ENCODE peak calls at places on chromosomes 11 and 22, in six cellular contexts. V is HCT116, B is K562, S is SK-N-SH, W is H1, A is GM12878. N is an unnamed sample.
A peak's percentile ranks its signal among the peaks of the same experiment; 100 is the strongest.

GRCh38 chr11:134656861-134657540 is 245.0 kb upstream of the B3GAT1 start:
- DNase-seq in V (no peak), B (no peak), S (no peak), W (no peak), A (no peak), N (peak; percentile 69)

GRCh38 chr11:132719684-132720083 is 812.6 kb downstream of the OPCML start:
- DNase-seq in V (no peak), B (no peak), S (no peak), W (no peak), A (no peak), N (no peak)

GRCh38 chr11:70191495-70192140 is 11.5 kb upstream of the FADD start:
- DNase-seq in V (peak; percentile 62), B (peak; percentile 89), S (peak; percentile 88), W (peak; percentile 59), A (no peak), N (peak; percentile 85)

GRCh38 chr11:63517156-63517555 is 11.3 kb downstream of the LGALS12 start:
- DNase-seq in V (no peak), B (no peak), S (no peak), W (no peak), A (no peak), N (no peak)

GRCh38 chr11:100612766-100613165 is 74.3 kb upstream of the ARHGAP42 start:
- DNase-seq in V (no peak), B (no peak), S (no peak), W (no peak), A (peak; percentile 2), N (no peak)

GRCh38 chr11:47980093-47980906 is at the start of gene PTPRJ:
- DNase-seq in V (no peak), B (peak; percentile 88), S (peak; percentile 90), W (no peak), A (no peak), N (peak; percentile 72)

GRCh38 chr11:108037636-108038035 is 28.9 kb downstream of the CUL5 start:
- DNase-seq in V (no peak), B (no peak), S (no peak), W (no peak), A (no peak), N (no peak)

GRCh38 chr11:61960532-61960931 is 6.9 kb downstream of the FTH1 start:
- DNase-seq in V (no peak), B (no peak), S (no peak), W (no peak), A (no peak), N (no peak)

GRCh38 chr22:25134028-25134427 is 65.6 kb upstream of the CRYBB3 start:
- DNase-seq in V (no peak), B (no peak), S (peak; percentile 47), W (no peak), A (no peak), N (peak; percentile 16)

GRCh38 chr11:47394322-47395224 is 13.8 kb upstream of the SLC39A13 start:
- DNase-seq in V (no peak), B (peak; percentile 67), S (no peak), W (no peak), A (no peak), N (no peak)

GRCh38 chr11:81989093-81989492 is 744.6 kb downstream of the FAM181B start:
- DNase-seq in V (no peak), B (no peak), S (no peak), W (no peak), A (no peak), N (no peak)

GRCh38 chr11:129950319-129951034 is 52.2 kb downstream of the PRDM10 start:
- DNase-seq in V (no peak), B (peak; percentile 27), S (no peak), W (no peak), A (no peak), N (no peak)

GRCh38 chr11:2558861-2559526 is 114.2 kb downstream of the KCNQ1 start:
- DNase-seq in V (no peak), B (no peak), S (no peak), W (no peak), A (no peak), N (no peak)

GRCh38 chr11:61022311-61023085 is 51.0 kb downstream of the CD6 start:
- DNase-seq in V (no peak), B (no peak), S (no peak), W (no peak), A (no peak), N (no peak)

GRCh38 chr22:19085233-19086043 is 36.8 kb downstream of the DGCR2 start:
- DNase-seq in V (no peak), B (no peak), S (peak; percentile 69), W (no peak), A (peak; percentile 43), N (peak; percentile 47)

GRCh38 chr11:128613300-128613995 is 26.1 kb upstream of the ETS1 start:
- DNase-seq in V (no peak), B (no peak), S (no peak), W (no peak), A (no peak), N (no peak)

GRCh38 chr22:43652845-43653244 is 159.3 kb downstream of the EFCAB6 start:
- DNase-seq in V (no peak), B (no peak), S (no peak), W (no peak), A (no peak), N (no peak)

GRCh38 chr22:24146791-24147353 is 34.4 kb upstream of the SUSD2 start:
- DNase-seq in V (no peak), B (no peak), S (peak; percentile 75), W (no peak), A (no peak), N (no peak)

GRCh38 chr11:112693781-112694180 is 267.4 kb upstream of the NCAM1 start:
- DNase-seq in V (no peak), B (no peak), S (no peak), W (no peak), A (no peak), N (no peak)

GRCh38 chr11:72918825-72919224 is 104.6 kb downstream of the ATG16L2 start:
- DNase-seq in V (no peak), B (no peak), S (no peak), W (no peak), A (no peak), N (no peak)

GRCh38 chr11:77473001-77473800 is 693 bp downstream of the PAK1 start:
- DNase-seq in V (no peak), B (peak; percentile 53), S (peak; percentile 78), W (no peak), A (no peak), N (peak; percentile 66)

GRCh38 chr11:27904358-27905055 is 203.4 kb downstream of the KIF18A start:
- DNase-seq in V (no peak), B (no peak), S (no peak), W (no peak), A (no peak), N (no peak)

GRCh38 chr11:74713686-74714085 is 17.5 kb downstream of the CHRDL2 start:
- DNase-seq in V (no peak), B (no peak), S (no peak), W (no peak), A (no peak), N (no peak)

GRCh38 chr22:32564170-32565001 is 89.8 kb downstream of the FBXO7 start:
- DNase-seq in V (no peak), B (no peak), S (no peak), W (no peak), A (no peak), N (no peak)

GRCh38 chr11:3959015-3959917 is 103.8 kb downstream of the STIM1 start:
- DNase-seq in V (no peak), B (peak; percentile 48), S (no peak), W (no peak), A (no peak), N (peak; percentile 13)

GRCh38 chr22:44941176-44941575 is 68.6 kb downstream of the PHF21B start:
- DNase-seq in V (no peak), B (no peak), S (no peak), W (no peak), A (no peak), N (no peak)

GRCh38 chr11:115501504-115501894 is 2.7 kb downstream of the CADM1 start:
- DNase-seq in V (no peak), B (no peak), S (no peak), W (no peak), A (no peak), N (no peak)

GRCh38 chr11:65593518-65594414 is 1.8 kb downstream of the KCNK7 start:
- DNase-seq in V (no peak), B (peak; percentile 46), S (peak; percentile 84), W (no peak), A (no peak), N (peak; percentile 88)

GRCh38 chr11:86765146-86765663 is 35.1 kb upstream of the PRSS23 start:
- DNase-seq in V (no peak), B (no peak), S (no peak), W (no peak), A (no peak), N (no peak)

DNA sequence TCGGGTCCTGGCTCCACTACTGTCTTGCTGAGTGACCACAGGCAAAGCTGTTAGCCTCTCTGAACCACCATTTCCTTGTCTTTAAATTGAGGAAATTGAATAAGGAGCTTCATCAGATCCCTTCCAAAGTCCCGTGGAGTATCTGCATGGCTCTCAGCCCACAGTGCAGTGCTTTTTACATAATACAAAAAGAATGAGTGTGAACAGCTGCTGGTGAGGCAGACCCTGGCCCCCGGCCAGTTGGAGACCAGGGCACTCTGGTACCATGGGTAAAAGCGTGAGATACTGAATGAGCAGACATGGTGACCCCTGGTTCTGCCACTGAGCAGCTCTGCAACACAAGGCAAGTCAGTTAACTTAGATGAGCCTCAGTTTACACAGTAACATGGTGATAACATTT is 86.8 kb downstream of the GALNT18 start:
- DNase-seq in V (no peak), B (no peak), S (no peak), W (no peak), A (no peak), N (no peak)
- TF ChIP-seq JUND in V (no peak), B (no peak), S (no peak), W (no peak), A (no peak), N (no peak)

GRCh38 chr11:111336582-111337256 is 38.4 kb downstream of the POU2AF3 start:
- DNase-seq in V (no peak), B (no peak), S (no peak), W (no peak), A (no peak), N (no peak)
- TF ChIP-seq JUND in V (no peak), B (no peak), S (no peak), W (no peak), A (no peak), N (no peak)

GRCh38 chr11:67271548-67272284 is 5.4 kb downstream of the GRK2 start:
- DNase-seq in V (no peak), B (no peak), S (no peak), W (no peak), A (peak; percentile 39), N (peak; percentile 73)
- TF ChIP-seq JUND in V (no peak), B (no peak), S (no peak), W (no peak), A (no peak), N (no peak)

DNA sequence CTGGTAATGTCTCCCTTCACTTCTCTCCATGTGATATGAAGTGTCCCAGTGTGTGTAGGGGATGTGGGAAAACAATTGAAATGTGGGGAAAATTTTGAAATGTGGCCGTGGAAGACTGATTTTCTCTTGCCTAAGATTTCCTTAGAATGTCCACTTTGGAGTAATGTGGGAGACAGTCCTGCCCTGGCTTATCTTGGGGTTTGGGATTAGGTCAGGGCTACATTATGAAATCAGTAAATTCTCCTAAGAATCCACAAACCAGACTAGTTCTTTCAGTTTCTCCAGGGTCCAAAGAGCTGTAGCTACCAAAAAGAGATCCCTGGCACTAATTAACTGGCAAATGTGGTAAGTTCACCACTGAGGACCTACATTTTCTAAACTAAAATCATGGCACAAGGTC is 22.8 kb downstream of the YPEL4 start:
- DNase-seq in V (no peak), B (no peak), S (no peak), W (no peak), A (no peak), N (no peak)
- TF ChIP-seq JUND in V (no peak), B (no peak), S (no peak), W (no peak), A (no peak), N (no peak)